ENCODE peak calls at places on chromosomes 4 and X, in five cellular contexts. H is tibial artery, J is left ventricle myocardium inferior, V is suprapubic skin, P is cardiac muscle cell. K is an unnamed sample.
A peak's percentile ranks its signal among the peaks of the same experiment; 100 is the strongest.

GRCh38 chrX:134502686-134503085 is 42.7 kb downstream of the HPRT1 start:
- DNase-seq in H (no peak), V (no peak), P (no peak), J (no peak), K (no peak)

GRCh38 chrX:138858438-138858837 is 146.9 kb upstream of the FGF13 start:
- DNase-seq in P (no peak), J (no peak), H (no peak), V (no peak), K (no peak)

GRCh38 chr4:173450281-173450680 is 51.4 kb upstream of the SCRG1 start:
- DNase-seq in V (no peak), H (no peak), J (no peak), P (no peak), K (no peak)

GRCh38 chr4:41538887-41539498 is 1.0 kb downstream of the LIMCH1 start:
- DNase-seq in V (no peak), H (no peak), J (peak; percentile 20), P (no peak), K (no peak)

GRCh38 chr4:137106287-137106686 is 426.0 kb downstream of the PCDH18 start:
- DNase-seq in V (no peak), P (no peak), J (no peak), H (no peak), K (no peak)

GRCh38 chr4:1685604-1686150 is 1.6 kb upstream of the FAM53A start:
- DNase-seq in H (no peak), J (no peak), V (no peak), P (no peak), K (peak; percentile 74)

GRCh38 chrX:97399400-97399799 is 515.7 kb downstream of the RPA4 start:
- DNase-seq in V (no peak), H (no peak), P (no peak), J (no peak), K (no peak)

GRCh38 chr4:171022698-171023378 is 790.4 kb upstream of the GALNTL6 start:
- DNase-seq in J (no peak), V (no peak), P (no peak), H (no peak), K (no peak)

GRCh38 chr4:87783781-87784180 is 15.6 kb upstream of the IBSP start:
- DNase-seq in J (no peak), P (no peak), V (no peak), H (no peak), K (no peak)

DNA sequence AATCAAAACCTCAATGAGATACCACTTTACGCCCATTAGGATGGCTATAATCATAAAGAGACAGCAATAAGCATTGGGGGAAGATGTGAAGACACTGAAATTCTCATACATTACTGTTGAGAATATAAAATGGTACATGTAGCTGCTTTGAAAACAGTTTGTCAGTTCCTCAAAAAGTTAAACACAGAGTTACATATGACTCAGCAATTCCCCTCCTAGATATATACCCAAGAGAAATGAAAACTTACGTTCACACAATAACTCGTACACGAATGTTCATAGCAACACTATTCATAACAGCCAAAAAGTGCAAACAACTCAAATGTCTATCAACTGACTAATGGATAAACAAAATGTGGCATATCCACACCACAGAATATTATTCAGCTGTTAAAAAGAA is 36.6 kb downstream of the PHF8 start:
- DNase-seq in J (no peak), V (no peak), H (no peak), P (no peak), K (no peak)
- H3K27ac ChIP-seq in J (no peak overlapping the region), V (no peak overlapping the region), H (no peak overlapping the region), P (no peak overlapping the region), K (no peak overlapping the region)

GRCh38 chr4:154277164-154277563 is 214.4 kb downstream of the DCHS2 start:
- DNase-seq in V (no peak), P (no peak), H (no peak), J (no peak), K (no peak)
- TF ChIP-seq CTCF in V (no peak), P (no peak), H (no peak), J (no peak), K (no peak)

DNA sequence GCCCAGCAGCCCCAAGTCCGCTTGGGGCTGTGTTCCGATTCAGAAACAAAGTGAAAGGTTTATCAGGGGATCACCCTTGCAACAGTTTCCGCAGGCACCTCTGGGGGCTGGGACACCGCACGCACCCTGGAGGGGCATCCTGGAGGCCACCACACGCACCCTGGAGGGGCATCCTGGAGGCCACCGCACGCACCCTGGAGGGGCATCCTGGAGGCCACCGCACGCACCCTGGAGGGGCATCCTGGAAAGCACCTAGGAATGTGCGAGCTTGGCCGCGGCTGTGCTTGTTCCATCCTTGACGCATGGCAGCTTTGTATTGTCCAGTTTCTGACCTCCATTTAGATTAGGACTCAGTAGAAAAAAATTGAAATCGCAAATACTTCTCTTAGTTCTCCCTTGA is 21.3 kb upstream of the CBR4 start:
- DNase-seq in V (no peak), J (no peak), H (no peak), P (no peak), K (no peak)
- H3K4me3 ChIP-seq in V (no peak overlapping the region), J (no peak overlapping the region), H (no peak overlapping the region), P (no peak overlapping the region), K (no peak overlapping the region)

GRCh38 chr4:153449338-153449737 is 16.8 kb upstream of the TMEM131L start:
- DNase-seq in P (no peak), V (no peak), H (no peak), J (no peak), K (no peak)

GRCh38 chr4:153450545-153450917 is 15.6 kb upstream of the TMEM131L start:
- DNase-seq in H (no peak), J (no peak), P (no peak), V (no peak), K (no peak)

GRCh38 chr4:153448003-153448731 is 18.0 kb upstream of the TMEM131L start:
- DNase-seq in V (no peak), H (no peak), P (no peak), J (no peak), K (no peak)

GRCh38 chr4:153451931-153452660 is 14.1 kb upstream of the TMEM131L start:
- DNase-seq in J (no peak), V (no peak), P (peak; percentile 21), H (no peak), K (no peak)

GRCh38 chr4:153447175-153447887 is 18.8 kb upstream of the TMEM131L start:
- DNase-seq in H (no peak), V (no peak), P (no peak), J (no peak), K (no peak)
- H3K27ac ChIP-seq in H (peak overlapping the region; percentile 67), V (no peak overlapping the region), P (no peak overlapping the region), J (peak overlapping the region; percentile 21), K (no peak overlapping the region)

GRCh38 chr4:152705918-152706317 is 26.1 kb upstream of the TMEM154 start:
- DNase-seq in H (no peak), V (no peak), P (no peak), J (no peak), K (no peak)
- TF ChIP-seq CTCF in H (no peak), V (no peak), P (no peak), J (no peak), K (no peak)

GRCh38 chr4:145852256-145852839 is 86.3 kb downstream of the ZNF827 start:
- DNase-seq in J (no peak), P (no peak), H (no peak), V (no peak), K (no peak)
- H3K4me3 ChIP-seq in J (no peak overlapping the region), P (no peak overlapping the region), H (no peak overlapping the region), V (no peak overlapping the region), K (no peak overlapping the region)

K was measured in WERI-Rb-1.